ENCODE peak calls at places on chromosomes 11 and 22, in four cellular contexts. Q, H, Z and N are unnamed samples.

GRCh38 chr11:77823775-77824174 is 2.8 kb downstream of the AAMDC start:
- DNase-seq in H (no peak), Q (no peak), Z (peak; percentile 12), N (peak; percentile 32)

GRCh38 chr11:31412946-31413345 is 43.3 kb downstream of the DNAJC24 start:
- DNase-seq in Z (no peak), Q (no peak), H (no peak), N (no peak)

GRCh38 chr22:20957691-20958440 is 9.2 kb upstream of the AIFM3 start:
- DNase-seq in Z (no peak), Q (no peak), H (no peak), N (no peak)

GRCh38 chr11:47083913-47084312 is 92.8 kb downstream of the ARFGAP2 start:
- DNase-seq in Q (no peak), H (no peak), Z (no peak), N (no peak)

GRCh38 chr11:118929496-118930151 is 3.9 kb upstream of the BCL9L start:
- DNase-seq in H (no peak), Q (peak; percentile 73), Z (peak; percentile 64), N (peak; percentile 80)

GRCh38 chr22:37742374-37743092 is 45.7 kb downstream of the TRIOBP start:
- DNase-seq in Q (no peak), Z (no peak), H (no peak), N (no peak)

GRCh38 chr11:109350091-109350490 is 71.9 kb upstream of the C11orf87 start:
- DNase-seq in Z (no peak), Q (no peak), H (no peak), N (no peak)

GRCh38 chr22:29733362-29734322 is 13.8 kb downstream of the CABP7 start:
- DNase-seq in H (no peak), Z (no peak), Q (peak; percentile 53), N (no peak)

GRCh38 chr22:31064369-31064768 is 16.7 kb upstream of the SMTN start:
- DNase-seq in Z (no peak), Q (no peak), H (no peak), N (no peak)

GRCh38 chr11:72217856-72218745 is 1.5 kb downstream of the FOLR2 start:
- DNase-seq in Z (no peak), H (no peak), Q (no peak), N (no peak)
- TF ChIP-seq JUN in Z (no peak), H (no peak), Q (no peak), N (no peak)

GRCh38 chr11:66651011-66651410 is 12.5 kb downstream of the RBM4 start:
- DNase-seq in Q (no peak), Z (no peak), H (no peak), N (no peak)
- TF ChIP-seq POLR2AphosphoS5 in Q (no peak), Z (no peak), H (no peak), N (no peak)

GRCh38 chr22:24516301-24516737 is 21.2 kb downstream of the UPB1 start:
- DNase-seq in Z (peak; percentile 62), H (no peak), Q (no peak), N (no peak)
- TF ChIP-seq JUN in Z (no peak), H (no peak), Q (no peak), N (no peak)

GRCh38 chr22:26811717-26811992 is 154.3 kb downstream of the MIAT start:
- DNase-seq in Z (no peak), H (no peak), Q (no peak), N (no peak)
- TF ChIP-seq POLR2AphosphoS5 in Z (no peak), H (no peak), Q (no peak), N (no peak)

GRCh38 chr22:44926491-44927415 is 83.1 kb downstream of the PHF21B start:
- DNase-seq in H (no peak), Z (no peak), Q (no peak), N (no peak)
- TF ChIP-seq JUN in H (no peak), Z (no peak), Q (no peak), N (no peak)